ENCODE peak calls at places on chromosomes 2 and 18, in seven cellular contexts. Q is K562, B is GM12878, F is GM12892, I is SK-N-SH, T is H1, X is HepG2. M is an unnamed sample.

GRCh38 chr18:6732952-6733351 is 3.4 kb downstream of the ARHGAP28 start:
- DNase-seq in Q (no peak), F (no peak), B (no peak), I (no peak), T (no peak), X (no peak), M (no peak)

GRCh38 chr2:239189711-239190131 is 211.1 kb downstream of the HDAC4 start:
- DNase-seq in X (no peak), Q (no peak), T (no peak), F (no peak), I (no peak), B (no peak), M (no peak)

GRCh38 chr2:68900496-68901198 is 29.4 kb upstream of the BMP10 start:
- DNase-seq in Q (no peak), F (no peak), B (no peak), X (no peak), I (no peak), T (no peak), M (no peak)

GRCh38 chr2:207482630-207483029 is 47.1 kb upstream of the CREB1 start:
- DNase-seq in B (no peak), X (no peak), Q (no peak), I (no peak), F (no peak), T (no peak), M (no peak)

GRCh38 chr2:15933184-15933845 is 7.0 kb upstream of the MYCN start:
- DNase-seq in F (no peak), B (no peak), Q (no peak), X (no peak), I (no peak), T (no peak), M (no peak)

GRCh38 chr2:230184727-230185578 is 34.8 kb downstream of the SP110 start:
- DNase-seq in B (no peak), I (no peak), F (no peak), Q (no peak), T (no peak), X (no peak), M (no peak)

GRCh38 chr2:99088017-99088416 is 53.5 kb upstream of the C2orf15 start:
- DNase-seq in Q (no peak), F (no peak), T (no peak), X (no peak), B (no peak), I (no peak), M (no peak)

GRCh38 chr2:1577846-1578245 is 164.6 kb downstream of the TPO start:
- DNase-seq in B (no peak), T (no peak), X (no peak), F (no peak), I (no peak), Q (no peak), M (no peak)

GRCh38 chr2:188245230-188245629 is 46.4 kb upstream of the GULP1 start:
- DNase-seq in I (no peak), X (no peak), Q (no peak), B (no peak), F (no peak), T (no peak), M (no peak)

GRCh38 chr2:32479224-32479623 is 122.4 kb downstream of the BIRC6 start:
- DNase-seq in F (no peak), B (no peak), Q (peak), I (no peak), X (no peak), T (no peak), M (no peak)

GRCh38 chr2:16055848-16056580 is 115.7 kb downstream of the MYCN start:
- DNase-seq in B (peak), X (no peak), I (no peak), T (no peak), Q (no peak), F (no peak), M (no peak)

GRCh38 chr18:39489426-39489825 is 1923.8 kb upstream of the CELF4 start:
- DNase-seq in B (no peak), X (no peak), F (no peak), I (no peak), T (no peak), Q (no peak), M (no peak)

GRCh38 chr2:185291035-185291647 is 447.5 kb upstream of the FSIP2 start:
- DNase-seq in I (no peak), B (no peak), F (no peak), T (peak), X (peak), Q (no peak), M (no peak)

GRCh38 chr2:169507698-169508097 is 1.8 kb upstream of the KLHL41 start:
- DNase-seq in X (peak), Q (no peak), F (no peak), T (no peak), I (no peak), B (no peak), M (no peak)

GRCh38 chr2:166960702-166961101 is 72.4 kb downstream of the XIRP2 start:
- DNase-seq in B (no peak), Q (no peak), X (no peak), I (no peak), T (no peak), F (no peak), M (no peak)

GRCh38 chr18:39494211-39494896 is 1928.8 kb upstream of the CELF4 start:
- DNase-seq in F (no peak), B (no peak), X (peak), Q (no peak), T (no peak), I (no peak), M (no peak)

GRCh38 chr18:11760498-11761158 is 71.6 kb downstream of the GNAL start:
- DNase-seq in B (no peak), T (no peak), Q (no peak), F (no peak), I (no peak), X (no peak), M (no peak)

GRCh38 chr2:206392118-206392517 is 51.2 kb upstream of the ADAM23 start:
- DNase-seq in F (no peak), X (peak), I (peak), Q (peak), T (peak), B (no peak), M (peak)

GRCh38 chr2:233084488-233084887 is 24.3 kb downstream of the INPP5D start:
- DNase-seq in F (no peak), Q (no peak), B (peak), I (no peak), T (no peak), X (no peak), M (no peak)

GRCh38 chr18:78971511-78972245 is 7.9 kb upstream of the SALL3 start:
- DNase-seq in X (no peak), Q (no peak), I (no peak), T (no peak), F (no peak), B (no peak), M (no peak)

GRCh38 chr2:200380139-200380561 is 73.7 kb downstream of the SPATS2L start:
- DNase-seq in F (no peak), Q (peak), T (no peak), X (no peak), B (no peak), I (no peak), M (no peak)

GRCh38 chr18:13520741-13521140 is 205.6 kb downstream of the FAM210A start:
- DNase-seq in F (no peak), T (no peak), B (no peak), Q (no peak), I (no peak), X (no peak), M (no peak)

GRCh38 chr18:13522861-13523660 is 203.3 kb downstream of the FAM210A start:
- DNase-seq in X (no peak), T (no peak), F (no peak), B (no peak), I (no peak), Q (no peak), M (no peak)

GRCh38 chr18:13521418-13521817 is 204.9 kb downstream of the FAM210A start:
- DNase-seq in B (no peak), F (no peak), I (no peak), X (no peak), Q (no peak), T (no peak), M (no peak)

GRCh38 chr18:13518382-13518781 is 208.0 kb downstream of the FAM210A start:
- DNase-seq in T (no peak), F (no peak), X (no peak), Q (no peak), B (no peak), I (no peak), M (no peak)

DNA sequence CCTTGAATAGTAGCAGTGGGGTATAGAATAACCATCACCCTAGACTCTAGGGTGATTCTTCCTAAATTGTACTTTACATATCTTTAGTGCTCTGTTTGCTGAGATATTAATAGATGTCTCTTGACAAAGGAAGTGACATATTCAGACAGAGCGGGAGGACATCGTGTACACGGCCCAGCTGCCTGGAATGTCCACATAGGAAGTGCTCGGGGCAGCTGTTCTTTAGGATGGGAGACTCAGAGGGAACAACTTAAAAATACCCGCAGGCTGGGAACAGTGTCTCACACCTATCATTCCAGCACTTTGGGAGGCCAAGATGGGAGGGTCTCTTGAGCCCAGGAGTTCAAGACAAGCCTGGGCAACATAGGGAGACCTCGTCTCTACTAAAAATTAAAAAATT is 206.1 kb downstream of the FAM210A start:
- DNase-seq in F (no peak), I (no peak), X (no peak), B (no peak), T (no peak), Q (no peak), M (no peak)
- TF ChIP-seq POLR2AphosphoS5 in F (no peak), I (no peak), X (no peak), B (no peak), T (no peak), Q (no peak), M (no peak)

DNA sequence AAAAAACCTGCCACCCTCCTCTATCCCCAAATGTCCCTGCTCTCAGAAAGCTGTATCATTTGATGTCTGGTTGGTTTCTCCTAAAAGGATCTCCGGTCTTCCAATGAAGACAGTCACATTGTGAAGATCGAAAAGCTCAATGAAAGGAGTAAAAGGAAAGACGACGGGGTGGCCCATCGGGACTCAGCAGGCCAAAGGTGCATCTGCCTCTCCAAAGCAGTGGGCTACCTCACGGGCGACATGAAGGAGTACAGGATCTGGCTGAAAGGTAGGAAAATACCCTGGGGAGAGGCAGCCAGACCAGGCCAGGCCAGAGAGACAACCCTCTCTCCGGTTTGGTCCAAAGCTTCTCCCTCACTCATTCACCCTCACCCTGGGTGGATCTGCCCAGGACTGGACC is 10.3 kb downstream of the SLC14A2 start:
- DNase-seq in T (no peak), I (no peak), X (no peak), Q (no peak), F (no peak), B (no peak), M (no peak)
- TF ChIP-seq TAF1 in T (no peak), I (no peak), X (no peak), Q (no peak), F (no peak), B (no peak), M (no peak)

GRCh38 chr18:74562775-74563174 is 28.5 kb downstream of the CNDP1 start:
- DNase-seq in F (no peak), X (no peak), B (no peak), I (no peak), T (no peak), Q (no peak), M (no peak)
- TF ChIP-seq POLR2AphosphoS5 in F (no peak), X (no peak), B (no peak), I (no peak), T (no peak), Q (no peak), M (no peak)

GRCh38 chr2:197909377-197909776 is 105.0 kb downstream of the PLCL1 start:
- DNase-seq in I (no peak), F (no peak), B (no peak), X (no peak), T (no peak), Q (peak), M (no peak)

GRCh38 chr2:197908940-197909339 is 104.5 kb downstream of the PLCL1 start:
- DNase-seq in T (no peak), I (no peak), X (no peak), F (no peak), B (no peak), Q (no peak), M (no peak)

GRCh38 chr2:197908191-197908590 is 103.8 kb downstream of the PLCL1 start:
- DNase-seq in F (no peak), B (no peak), T (no peak), I (no peak), Q (no peak), X (no peak), M (no peak)

GRCh38 chr2:197914778-197915177 is 110.4 kb downstream of the PLCL1 start:
- DNase-seq in Q (no peak), T (no peak), X (no peak), I (no peak), F (no peak), B (no peak), M (no peak)

GRCh38 chr2:197911667-197912066 is 107.3 kb downstream of the PLCL1 start:
- DNase-seq in X (no peak), F (no peak), T (no peak), I (no peak), Q (no peak), B (no peak), M (no peak)
- TF ChIP-seq TAF1 in X (no peak), F (no peak), T (no peak), I (no peak), Q (no peak), B (no peak), M (no peak)

DNA sequence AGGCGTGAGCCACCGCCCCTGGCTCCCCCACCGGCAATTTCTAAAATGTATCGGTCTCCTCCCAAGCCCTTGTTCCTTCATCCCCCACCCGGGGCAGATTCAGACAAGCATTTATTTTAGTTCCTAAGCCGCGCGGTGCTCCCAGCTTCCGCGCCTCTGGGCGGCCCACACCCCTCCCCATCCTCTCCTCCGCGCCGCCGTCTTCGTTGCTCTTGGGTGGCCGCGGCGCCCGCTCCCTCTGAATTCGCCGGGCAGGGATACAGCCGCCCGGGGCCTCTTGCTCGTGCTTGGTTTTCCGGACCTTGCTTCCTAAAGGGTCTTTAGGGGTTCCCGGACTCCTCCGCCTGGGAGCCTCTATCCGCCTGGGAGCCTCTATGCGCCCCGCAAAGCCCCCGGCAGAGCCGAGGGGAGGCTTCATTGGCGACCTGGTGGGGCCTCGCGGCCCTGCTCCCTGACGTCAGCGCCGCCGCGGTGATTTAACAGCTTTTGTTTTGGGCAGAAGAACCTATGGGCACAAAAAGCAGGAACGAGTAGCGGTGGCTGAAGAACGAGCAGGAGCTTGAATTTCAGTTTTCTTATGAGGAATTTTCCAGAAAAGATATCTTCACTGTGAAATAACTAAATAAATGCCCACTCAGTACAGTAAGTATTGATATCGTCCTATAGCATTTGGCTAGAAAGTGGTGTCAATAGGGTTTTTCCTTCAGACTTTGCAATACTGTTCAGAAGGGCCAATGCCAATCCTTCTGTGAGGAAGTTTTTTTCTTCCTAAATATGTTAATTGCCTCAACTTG is 37.3 kb downstream of the PRKRA start:
- DNase-seq in T (peak), B (peak), Q (peak), I (peak), X (peak), F (peak), M (peak)
- TF ChIP-seq POLR2AphosphoS5 in T (peak), B (peak), Q (peak), I (peak), X (no peak), F (peak), M (peak)

M was measured in GM12891.